ENCODE peak calls at places on chromosomes 13 and 19, in eight cellular contexts. P, V, R, W, A, C, D and E are unnamed samples.

GRCh38 chr13:91046715-91047327 is 300.7 kb upstream of the MIR17HG start:
- DNase-seq in P (no peak), V (no peak), R (no peak), W (no peak), A (no peak), C (no peak), D (no peak), E (peak; percentile 2)

GRCh38 chr19:51688665-51689571 is 4.2 kb upstream of the SPACA6 start:
- DNase-seq in P (peak; percentile 74), V (peak; percentile 89), R (peak; percentile 84), W (peak; percentile 94), A (no peak), C (peak; percentile 97), D (peak; percentile 92), E (peak; percentile 87)

GRCh38 chr13:92196566-92197256 is 798.3 kb downstream of the GPC5 start:
- DNase-seq in P (no peak), V (no peak), R (no peak), W (no peak), A (no peak), C (no peak), D (no peak), E (no peak)

GRCh38 chr13:48831248-48831647 is 144.5 kb upstream of the FNDC3A start:
- DNase-seq in P (no peak), V (no peak), R (no peak), W (no peak), A (no peak), C (no peak), D (no peak), E (no peak)

GRCh38 chr19:39218230-39219007 is 14.4 kb upstream of the SYCN start:
- DNase-seq in P (no peak), V (no peak), R (no peak), W (no peak), A (no peak), C (no peak), D (no peak), E (no peak)

GRCh38 chr19:48123907-48124675 is 13.5 kb upstream of the PLA2G4C start:
- DNase-seq in P (peak; percentile 78), V (no peak), R (no peak), W (peak; percentile 53), A (no peak), C (peak; percentile 9), D (no peak), E (no peak)

GRCh38 chr19:38649305-38650179 is 2.1 kb downstream of the ACTN4 start:
- DNase-seq in P (no peak), V (no peak), R (no peak), W (no peak), A (no peak), C (no peak), D (peak; percentile 52), E (no peak)

GRCh38 chr13:104086759-104087158 is 1020.5 kb upstream of the SLC10A2 start:
- DNase-seq in P (no peak), V (no peak), R (no peak), W (no peak), A (no peak), C (no peak), D (no peak), E (no peak)

GRCh38 chr19:45468159-45468651 is 409 bp downstream of the FOSB start:
- DNase-seq in P (peak; percentile 59), V (no peak), R (peak; percentile 78), W (peak; percentile 14), A (no peak), C (no peak), D (peak; percentile 40), E (no peak)

GRCh38 chr19:16496613-16496983 is 404 bp downstream of the C19orf44 start:
- DNase-seq in P (no peak), V (no peak), R (no peak), W (peak; percentile 37), A (no peak), C (peak; percentile 34), D (peak; percentile 63), E (no peak)

GRCh38 chr13:23515116-23515515 is 55.1 kb upstream of the TNFRSF19 start:
- DNase-seq in P (no peak), V (no peak), R (no peak), W (no peak), A (no peak), C (no peak), D (no peak), E (no peak)

GRCh38 chr19:58513694-58514563 is 2.1 kb upstream of the SLC27A5 start:
- DNase-seq in P (peak; percentile 50), V (peak; percentile 1), R (no peak), W (peak; percentile 96), A (peak; percentile 83), C (peak; percentile 26), D (peak; percentile 92), E (peak; percentile 93)

GRCh38 chr13:109096101-109096500 is 466.7 kb downstream of the MYO16 start:
- DNase-seq in P (no peak), V (no peak), R (no peak), W (no peak), A (no peak), C (no peak), D (no peak), E (no peak)

GRCh38 chr19:34364830-34365462 is at the start of gene GPI:
- DNase-seq in P (peak; percentile 62), V (peak; percentile 6), R (peak; percentile 42), W (peak; percentile 90), A (no peak), C (peak; percentile 27), D (peak; percentile 67), E (peak; percentile 52)

GRCh38 chr13:113898391-113898790 is 34.5 kb upstream of the GAS6 start:
- DNase-seq in P (no peak), V (no peak), R (no peak), W (no peak), A (no peak), C (no peak), D (no peak), E (no peak)

GRCh38 chr19:900302-901111 is 7.2 kb downstream of the RNU6-9 start:
- DNase-seq in P (no peak), V (no peak), R (no peak), W (peak; percentile 54), A (no peak), C (no peak), D (peak; percentile 13), E (no peak)

GRCh38 chr13:23754506-23754905 is 134.7 kb downstream of the MIPEP start:
- DNase-seq in P (no peak), V (no peak), R (no peak), W (no peak), A (no peak), C (no peak), D (no peak), E (no peak)

GRCh38 chr13:49214917-49215376 is 5.2 kb upstream of the MLNR start:
- DNase-seq in P (no peak), V (no peak), R (no peak), W (no peak), A (peak; percentile 63), C (no peak), D (peak; percentile 21), E (no peak)

GRCh38 chr13:75220238-75220542 is 261.8 kb downstream of the TBC1D4 start:
- DNase-seq in P (no peak), V (no peak), R (no peak), W (no peak), A (no peak), C (no peak), D (no peak), E (no peak)

GRCh38 chr13:94028234-94029145 is 451.0 kb downstream of the DCT start:
- DNase-seq in P (no peak), V (no peak), R (no peak), W (no peak), A (no peak), C (no peak), D (no peak), E (no peak)

GRCh38 chr19:48635966-48636858 is 967 bp downstream of the DBP start:
- DNase-seq in P (no peak), V (no peak), R (no peak), W (no peak), A (no peak), C (peak; percentile 23), D (no peak), E (peak; percentile 38)

GRCh38 chr13:24165746-24166145 is 5.2 kb downstream of the SPATA13 start:
- DNase-seq in P (no peak), V (no peak), R (no peak), W (peak; percentile 34), A (no peak), C (no peak), D (no peak), E (no peak)

GRCh38 chr13:49240017-49240416 is 7.7 kb upstream of the CDADC1 start:
- DNase-seq in P (peak; percentile 33), V (peak; percentile 21), R (no peak), W (peak; percentile 62), A (no peak), C (no peak), D (no peak), E (no peak)

GRCh38 chr19:14449321-14449720 is 16.2 kb downstream of the PKN1 start:
- DNase-seq in P (no peak), V (no peak), R (no peak), W (no peak), A (no peak), C (no peak), D (no peak), E (no peak)

GRCh38 chr19:58033741-58034475 is at the start of gene ZSCAN1:
- DNase-seq in P (no peak), V (no peak), R (peak; percentile 92), W (peak; percentile 82), A (peak; percentile 59), C (peak; percentile 84), D (peak; percentile 77), E (no peak)

GRCh38 chr19:6417713-6418561 is 6.7 kb downstream of the KHSRP start:
- DNase-seq in P (peak; percentile 59), V (no peak), R (no peak), W (peak; percentile 56), A (no peak), C (peak; percentile 5), D (no peak), E (no peak)

GRCh38 chr13:37118002-37118401 is 12.5 kb upstream of the CSNK1A1L start:
- DNase-seq in P (no peak), V (no peak), R (no peak), W (no peak), A (no peak), C (no peak), D (no peak), E (peak; percentile 42)

GRCh38 chr13:50209646-50210045 is 194.4 kb downstream of the KCNRG start:
- DNase-seq in P (no peak), V (no peak), R (no peak), W (no peak), A (no peak), C (no peak), D (no peak), E (no peak)

GRCh38 chr19:33905937-33906577 is 109.4 kb downstream of the KCTD15 start:
- DNase-seq in P (peak; percentile 87), V (no peak), R (no peak), W (peak; percentile 63), A (no peak), C (no peak), D (peak; percentile 75), E (no peak)

GRCh38 chr19:17468302-17469091 is 1.8 kb upstream of the SLC27A1 start:
- DNase-seq in P (no peak), V (no peak), R (no peak), W (peak; percentile 48), A (no peak), C (no peak), D (peak; percentile 72), E (no peak)

GRCh38 chr13:42947925-42948324 is 44.1 kb downstream of the EPSTI1 start:
- DNase-seq in P (no peak), V (no peak), R (no peak), W (no peak), A (no peak), C (no peak), D (no peak), E (no peak)

GRCh38 chr13:31437975-31438374 is 238.2 kb downstream of the B3GLCT start:
- DNase-seq in P (no peak), V (peak; percentile 24), R (no peak), W (no peak), A (no peak), C (no peak), D (no peak), E (no peak)

GRCh38 chr13:48500652-48501197 is 32.2 kb downstream of the RCBTB2 start:
- DNase-seq in P (no peak), V (peak; percentile 58), R (no peak), W (peak; percentile 74), A (no peak), C (peak; percentile 61), D (no peak), E (no peak)

GRCh38 chr13:26328326-26328725 is 74.4 kb downstream of the CDK8 start:
- DNase-seq in P (no peak), V (no peak), R (no peak), W (no peak), A (no peak), C (no peak), D (no peak), E (no peak)